ENCODE peak calls at places on chromosomes 11 and 22, in seven cellular contexts. K is Right ventricle myocardium superior; M is T follicular helper cell; O is progenitor cell of endocrine pancreas; A is dorsolateral prefrontal cortex; G is tibial nerve; D is stimulated activated CD4-positive, alpha-beta T cell treated with anti-CD3 and anti-CD28 coated beads, Interleukin-2, amount 100 ng/mL, for 48 hours. C is an unnamed sample.
A peak's percentile ranks its signal among the peaks of the same experiment; 100 is the strongest.

GRCh38 chr11:3228445-3228829 is 3.8 kb downstream of the MRGPRE start:
- DNase-seq in K (peak; percentile 40), M (no peak), O (no peak), A (no peak), G (no peak), D (no peak), C (no peak)

GRCh38 chr11:125262194-125262824 is 97.8 kb downstream of the PKNOX2 start:
- DNase-seq in K (no peak), M (no peak), O (peak; percentile 18), A (no peak), G (peak; percentile 26), D (no peak), C (no peak)

GRCh38 chr11:27600656-27601055 is 94.1 kb upstream of the LIN7C start:
- DNase-seq in K (no peak), M (no peak), O (no peak), A (no peak), G (no peak), D (no peak), C (no peak)

GRCh38 chr11:127470485-127470884 is 469.9 kb upstream of the KIRREL3 start:
- DNase-seq in K (no peak), M (no peak), O (no peak), A (no peak), G (no peak), D (no peak), C (no peak)

GRCh38 chr22:20248461-20248959 is 19.6 kb downstream of the RTN4R start:
- DNase-seq in K (no peak), M (no peak), O (no peak), A (no peak), G (no peak), D (no peak), C (no peak)

GRCh38 chr22:35835998-35836691 is 118.5 kb downstream of the APOL5 start:
- DNase-seq in K (peak; percentile 62), M (no peak), O (no peak), A (peak; percentile 49), G (no peak), D (no peak), C (peak; percentile 55)

GRCh38 chr11:66011785-66012303 is at the start of gene CST6:
- DNase-seq in K (no peak), M (no peak), O (no peak), A (no peak), G (no peak), D (no peak), C (no peak)

GRCh38 chr11:87423161-87423560 is 385.4 kb downstream of the TMEM135 start:
- DNase-seq in K (no peak), M (no peak), O (no peak), A (no peak), G (no peak), D (no peak), C (no peak)

GRCh38 chr11:130999086-130999485 is 82.8 kb upstream of the SNX19 start:
- DNase-seq in K (no peak), M (no peak), O (no peak), A (no peak), G (no peak), D (no peak), C (no peak)

GRCh38 chr11:29527391-29527936 is 489.4 kb downstream of the KCNA4 start:
- DNase-seq in K (no peak), M (no peak), O (no peak), A (no peak), G (no peak), D (no peak), C (no peak)

GRCh38 chr22:27879923-27880322 is 39.1 kb downstream of the PITPNB start:
- DNase-seq in K (no peak), M (no peak), O (no peak), A (no peak), G (no peak), D (no peak), C (no peak)

GRCh38 chr11:21861314-21861713 is 331.6 kb upstream of the ANO5 start:
- DNase-seq in K (no peak), M (no peak), O (no peak), A (no peak), G (no peak), D (no peak), C (no peak)

GRCh38 chr11:2779981-2780849 is 80.4 kb upstream of the KCNQ1OT1 start:
- DNase-seq in K (peak; percentile 49), M (no peak), O (peak; percentile 8), A (peak; percentile 47), G (peak; percentile 12), D (no peak), C (peak; percentile 24)

GRCh38 chr22:50016988-50017700 is 4.6 kb upstream of the IL17REL start:
- DNase-seq in K (peak; percentile 13), M (peak; percentile 18), O (no peak), A (peak; percentile 25), G (no peak), D (peak; percentile 74), C (no peak)

GRCh38 chr22:35443790-35444684 is 44.1 kb downstream of the MCM5 start:
- DNase-seq in K (no peak), M (no peak), O (no peak), A (no peak), G (no peak), D (no peak), C (no peak)

GRCh38 chr11:117836077-117836960 is 11.8 kb upstream of the FXYD2 start:
- DNase-seq in K (peak; percentile 27), M (no peak), O (no peak), A (peak; percentile 12), G (no peak), D (no peak), C (peak; percentile 24)

GRCh38 chr11:33907419-33907818 is 15.5 kb upstream of the LMO2 start:
- DNase-seq in K (no peak), M (no peak), O (no peak), A (no peak), G (no peak), D (no peak), C (no peak)

GRCh38 chr22:50739894-50740293 is 1.9 kb downstream of the ACR start:
- DNase-seq in K (no peak), M (no peak), O (no peak), A (no peak), G (peak; percentile 7), D (no peak), C (peak; percentile 13)

GRCh38 chr11:106724293-106724892 is 293.9 kb downstream of the GUCY1A2 start:
- DNase-seq in K (no peak), M (no peak), O (no peak), A (no peak), G (no peak), D (no peak), C (no peak)